ENCODE peak calls at places on chromosomes 7 and 10, in ten cellular contexts. One of them, this sample, is unnamed.

GRCh38 chr7:96199421-96199820 is 122.5 kb downstream of the SLC25A13 start:
- DNase-seq in HuH-7: no peak
- DNase-seq in activated CD4-positive, CD25-positive, alpha-beta regulatory T cell treated with anti-CD3 and anti-CD28 coated beads, Interleukin-2, amount 50 U/mL, for 72 hours: no peak
- DNase-seq in activated T-helper 1 cell treated with anti-CD3 and anti-CD28 coated beads, Interleukin-2, amount 50 U/mL, for 16 hours: no peak
- DNase-seq in kidney tubule cell: no peak
- DNase-seq in left lung: no peak
- DNase-seq in bronchial epithelial cell: no peak
- DNase-seq in AML-193: no peak
- DNase-seq in Daoy: no peak
- DNase-seq in spleen: no peak
- DNase-seq in this sample: no peak

GRCh38 chr7:17530741-17531417 is 232.4 kb downstream of the AHR start:
- DNase-seq in HuH-7: no peak
- DNase-seq in left lung: no peak
- DNase-seq in kidney tubule cell: peak
- DNase-seq in activated T-helper 1 cell treated with anti-CD3 and anti-CD28 coated beads, Interleukin-2, amount 50 U/mL, for 16 hours: no peak
- DNase-seq in bronchial epithelial cell: peak
- DNase-seq in activated CD4-positive, CD25-positive, alpha-beta regulatory T cell treated with anti-CD3 and anti-CD28 coated beads, Interleukin-2, amount 50 U/mL, for 72 hours: no peak
- DNase-seq in AML-193: peak
- DNase-seq in Daoy: no peak
- DNase-seq in spleen: no peak
- DNase-seq in this sample: no peak

GRCh38 chr7:26912933-26913536 is 48.6 kb upstream of the SKAP2 start:
- DNase-seq in spleen: no peak
- DNase-seq in bronchial epithelial cell: no peak
- DNase-seq in activated CD4-positive, CD25-positive, alpha-beta regulatory T cell treated with anti-CD3 and anti-CD28 coated beads, Interleukin-2, amount 50 U/mL, for 72 hours: no peak
- DNase-seq in left lung: no peak
- DNase-seq in AML-193: no peak
- DNase-seq in activated T-helper 1 cell treated with anti-CD3 and anti-CD28 coated beads, Interleukin-2, amount 50 U/mL, for 16 hours: no peak
- DNase-seq in kidney tubule cell: no peak
- DNase-seq in Daoy: no peak
- DNase-seq in HuH-7: no peak
- DNase-seq in this sample: no peak

GRCh38 chr7:52959878-52960660 is 75.4 kb upstream of the POM121L12 start:
- DNase-seq in HuH-7: no peak
- DNase-seq in Daoy: no peak
- DNase-seq in activated CD4-positive, CD25-positive, alpha-beta regulatory T cell treated with anti-CD3 and anti-CD28 coated beads, Interleukin-2, amount 50 U/mL, for 72 hours: no peak
- DNase-seq in AML-193: no peak
- DNase-seq in activated T-helper 1 cell treated with anti-CD3 and anti-CD28 coated beads, Interleukin-2, amount 50 U/mL, for 16 hours: no peak
- DNase-seq in spleen: no peak
- DNase-seq in kidney tubule cell: no peak
- DNase-seq in bronchial epithelial cell: no peak
- DNase-seq in left lung: no peak
- DNase-seq in this sample: no peak

GRCh38 chr10:1548596-1548995 is 188.7 kb downstream of the ADARB2 start:
- DNase-seq in Daoy: no peak
- DNase-seq in bronchial epithelial cell: no peak
- DNase-seq in spleen: no peak
- DNase-seq in HuH-7: no peak
- DNase-seq in kidney tubule cell: no peak
- DNase-seq in AML-193: no peak
- DNase-seq in activated CD4-positive, CD25-positive, alpha-beta regulatory T cell treated with anti-CD3 and anti-CD28 coated beads, Interleukin-2, amount 50 U/mL, for 72 hours: no peak
- DNase-seq in activated T-helper 1 cell treated with anti-CD3 and anti-CD28 coated beads, Interleukin-2, amount 50 U/mL, for 16 hours: no peak
- DNase-seq in left lung: no peak
- DNase-seq in this sample: no peak

GRCh38 chr10:130905921-130906320 is 405.6 kb downstream of the TCERG1L start:
- DNase-seq in activated T-helper 1 cell treated with anti-CD3 and anti-CD28 coated beads, Interleukin-2, amount 50 U/mL, for 16 hours: no peak
- DNase-seq in AML-193: no peak
- DNase-seq in bronchial epithelial cell: no peak
- DNase-seq in spleen: no peak
- DNase-seq in left lung: no peak
- DNase-seq in HuH-7: no peak
- DNase-seq in activated CD4-positive, CD25-positive, alpha-beta regulatory T cell treated with anti-CD3 and anti-CD28 coated beads, Interleukin-2, amount 50 U/mL, for 72 hours: no peak
- DNase-seq in kidney tubule cell: no peak
- DNase-seq in Daoy: no peak
- DNase-seq in this sample: no peak

GRCh38 chr7:34486371-34486770 is 171.6 kb upstream of the NPSR1 start:
- DNase-seq in spleen: no peak
- DNase-seq in Daoy: no peak
- DNase-seq in bronchial epithelial cell: no peak
- DNase-seq in activated CD4-positive, CD25-positive, alpha-beta regulatory T cell treated with anti-CD3 and anti-CD28 coated beads, Interleukin-2, amount 50 U/mL, for 72 hours: no peak
- DNase-seq in AML-193: no peak
- DNase-seq in HuH-7: no peak
- DNase-seq in kidney tubule cell: no peak
- DNase-seq in activated T-helper 1 cell treated with anti-CD3 and anti-CD28 coated beads, Interleukin-2, amount 50 U/mL, for 16 hours: no peak
- DNase-seq in left lung: no peak
- DNase-seq in this sample: no peak

GRCh38 chr10:14476641-14477407 is 146.1 kb upstream of the FRMD4A start:
- DNase-seq in spleen: no peak
- DNase-seq in activated CD4-positive, CD25-positive, alpha-beta regulatory T cell treated with anti-CD3 and anti-CD28 coated beads, Interleukin-2, amount 50 U/mL, for 72 hours: no peak
- DNase-seq in AML-193: no peak
- DNase-seq in HuH-7: no peak
- DNase-seq in bronchial epithelial cell: peak
- DNase-seq in activated T-helper 1 cell treated with anti-CD3 and anti-CD28 coated beads, Interleukin-2, amount 50 U/mL, for 16 hours: no peak
- DNase-seq in left lung: no peak
- DNase-seq in Daoy: peak
- DNase-seq in kidney tubule cell: peak
- DNase-seq in this sample: no peak

GRCh38 chr10:103709341-103709920 is 145.9 kb downstream of the SH3PXD2A start:
- DNase-seq in bronchial epithelial cell: peak
- DNase-seq in spleen: no peak
- DNase-seq in left lung: no peak
- DNase-seq in kidney tubule cell: peak
- DNase-seq in Daoy: peak
- DNase-seq in HuH-7: no peak
- DNase-seq in AML-193: no peak
- DNase-seq in activated CD4-positive, CD25-positive, alpha-beta regulatory T cell treated with anti-CD3 and anti-CD28 coated beads, Interleukin-2, amount 50 U/mL, for 72 hours: no peak
- DNase-seq in activated T-helper 1 cell treated with anti-CD3 and anti-CD28 coated beads, Interleukin-2, amount 50 U/mL, for 16 hours: no peak
- DNase-seq in this sample: no peak

GRCh38 chr10:16116404-16117304 is 256.3 kb upstream of the MINDY3 start:
- DNase-seq in Daoy: peak
- DNase-seq in AML-193: peak
- DNase-seq in activated T-helper 1 cell treated with anti-CD3 and anti-CD28 coated beads, Interleukin-2, amount 50 U/mL, for 16 hours: no peak
- DNase-seq in bronchial epithelial cell: peak
- DNase-seq in left lung: no peak
- DNase-seq in kidney tubule cell: peak
- DNase-seq in activated CD4-positive, CD25-positive, alpha-beta regulatory T cell treated with anti-CD3 and anti-CD28 coated beads, Interleukin-2, amount 50 U/mL, for 72 hours: no peak
- DNase-seq in spleen: no peak
- DNase-seq in HuH-7: peak
- DNase-seq in this sample: no peak

GRCh38 chr10:133312769-133313145 is 4.0 kb downstream of the ZNF511 start:
- DNase-seq in spleen: peak
- DNase-seq in AML-193: no peak
- DNase-seq in activated CD4-positive, CD25-positive, alpha-beta regulatory T cell treated with anti-CD3 and anti-CD28 coated beads, Interleukin-2, amount 50 U/mL, for 72 hours: no peak
- DNase-seq in HuH-7: no peak
- DNase-seq in bronchial epithelial cell: no peak
- DNase-seq in Daoy: no peak
- DNase-seq in activated T-helper 1 cell treated with anti-CD3 and anti-CD28 coated beads, Interleukin-2, amount 50 U/mL, for 16 hours: no peak
- DNase-seq in kidney tubule cell: no peak
- DNase-seq in left lung: no peak
- DNase-seq in this sample: no peak